ENCODE peak calls at places on chromosome 19, in four cellular contexts. S is PC-9, K is cardiac fibroblast, B is gastrocnemius medialis. C is an unnamed sample.
A peak's percentile ranks its signal among the peaks of the same experiment; 100 is the strongest.

GRCh38 chr19:19552811-19553210 is 14.7 kb downstream of the CILP2 start:
- DNase-seq in S (no peak), B (no peak), K (peak; percentile 34), C (no peak)

GRCh38 chr19:38665950-38666661 is 18.7 kb downstream of the ACTN4 start:
- DNase-seq in K (peak; percentile 89), B (peak; percentile 54), S (peak; percentile 69), C (no peak)

GRCh38 chr19:12721656-12722565 is 1.8 kb downstream of the TNPO2 start:
- DNase-seq in S (peak; percentile 52), B (peak; percentile 34), K (peak; percentile 90), C (peak; percentile 41)

GRCh38 chr19:2097330-2098327 is 914 bp downstream of the IZUMO4 start:
- DNase-seq in S (no peak), K (no peak), B (no peak), C (no peak)

GRCh38 chr19:29881386-29881785 is 60.7 kb upstream of the URI1 start:
- DNase-seq in S (no peak), K (no peak), B (no peak), C (no peak)

GRCh38 chr19:1945899-1946298 is 4.9 kb downstream of the CSNK1G2 start:
- DNase-seq in K (peak; percentile 22), B (no peak), S (no peak), C (no peak)

GRCh38 chr19:2529473-2529918 is 53.6 kb downstream of the GADD45B start:
- DNase-seq in B (peak; percentile 64), S (peak; percentile 99), K (peak; percentile 77), C (no peak)

GRCh38 chr19:19185853-19186728 is 5.9 kb downstream of the BORCS8 start:
- DNase-seq in K (peak; percentile 51), B (no peak), S (peak; percentile 53), C (peak; percentile 56)

GRCh38 chr19:46579286-46579944 is 21.7 kb upstream of the CALM3 start:
- DNase-seq in B (no peak), K (no peak), S (no peak), C (no peak)

GRCh38 chr19:10566658-10567410 is 1.0 kb upstream of the KRI1 start:
- DNase-seq in S (no peak), K (no peak), B (no peak), C (no peak)

GRCh38 chr19:45117666-45118065 is 24.7 kb downstream of the PPP1R37 start:
- DNase-seq in K (no peak), S (no peak), B (no peak), C (peak; percentile 15)

GRCh38 chr19:45251452-45252354 is 632 bp downstream of the MARK4 start:
- DNase-seq in S (no peak), K (peak; percentile 35), B (no peak), C (no peak)

GRCh38 chr19:48329167-48329891 is 4.0 kb downstream of the EMP3 start:
- DNase-seq in B (no peak), K (peak; percentile 46), S (no peak), C (no peak)

GRCh38 chr19:48332351-48332661 is 7.0 kb downstream of the EMP3 start:
- DNase-seq in S (no peak), B (no peak), K (no peak), C (no peak)

GRCh38 chr19:48332662-48333466 is 7.5 kb downstream of the EMP3 start:
- DNase-seq in S (peak; percentile 100), K (peak; percentile 98), B (peak; percentile 85), C (peak; percentile 100)

GRCh38 chr19:48330012-48330681 is 4.8 kb downstream of the EMP3 start:
- DNase-seq in B (peak; percentile 17), K (no peak), S (no peak), C (peak; percentile 94)

GRCh38 chr19:48333467-48334384 is 8.4 kb downstream of the EMP3 start:
- DNase-seq in K (peak; percentile 96), B (peak; percentile 60), S (peak; percentile 87), C (peak; percentile 91)
- H3K4me3 ChIP-seq in K (peak overlapping the region; percentile 51), B (peak overlapping the region; percentile 52), S (peak overlapping the region; percentile 55), C (peak overlapping the region; percentile 85)

GRCh38 chr19:49710372-49710951 is 19.5 kb downstream of the CPT1C start:
- DNase-seq in S (no peak), K (peak; percentile 42), B (no peak), C (no peak)

GRCh38 chr19:49716154-49716553 is 25.2 kb downstream of the CPT1C start:
- DNase-seq in K (peak; percentile 11), B (no peak), S (no peak), C (no peak)

GRCh38 chr19:49713236-49713845 is 22.4 kb downstream of the CPT1C start:
- DNase-seq in B (no peak), S (peak; percentile 82), K (no peak), C (no peak)

DNA sequence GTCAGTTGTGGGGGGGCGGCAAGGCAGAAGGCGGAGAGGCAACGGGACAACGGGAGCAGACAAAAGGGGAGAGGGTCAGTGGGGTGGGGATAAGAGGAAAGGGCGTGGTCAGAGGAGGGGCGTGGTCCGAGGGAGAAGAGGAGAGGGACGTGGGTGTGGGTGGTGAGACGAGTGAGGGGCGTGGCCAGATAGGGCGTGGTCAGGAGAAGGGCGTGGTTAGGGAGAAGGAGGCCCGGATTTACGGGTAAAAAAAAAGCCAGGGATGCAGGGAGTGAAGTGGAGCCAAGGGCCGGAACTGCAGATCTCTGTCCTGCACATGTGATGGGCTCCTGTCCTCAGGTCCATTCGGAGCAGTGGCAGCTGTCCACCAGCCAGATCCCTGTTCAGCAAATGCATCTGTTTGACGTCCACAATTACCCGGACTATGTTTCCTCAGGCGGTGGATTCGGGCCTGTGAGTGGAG is 21.5 kb downstream of the CPT1C start:
- DNase-seq in K (peak; percentile 81), B (peak; percentile 25), S (peak; percentile 53), C (peak; percentile 14)
- H3K4me3 ChIP-seq in K (peak overlapping the region; percentile 21), B (no peak overlapping the region), S (no peak overlapping the region), C (no peak overlapping the region)

DNA sequence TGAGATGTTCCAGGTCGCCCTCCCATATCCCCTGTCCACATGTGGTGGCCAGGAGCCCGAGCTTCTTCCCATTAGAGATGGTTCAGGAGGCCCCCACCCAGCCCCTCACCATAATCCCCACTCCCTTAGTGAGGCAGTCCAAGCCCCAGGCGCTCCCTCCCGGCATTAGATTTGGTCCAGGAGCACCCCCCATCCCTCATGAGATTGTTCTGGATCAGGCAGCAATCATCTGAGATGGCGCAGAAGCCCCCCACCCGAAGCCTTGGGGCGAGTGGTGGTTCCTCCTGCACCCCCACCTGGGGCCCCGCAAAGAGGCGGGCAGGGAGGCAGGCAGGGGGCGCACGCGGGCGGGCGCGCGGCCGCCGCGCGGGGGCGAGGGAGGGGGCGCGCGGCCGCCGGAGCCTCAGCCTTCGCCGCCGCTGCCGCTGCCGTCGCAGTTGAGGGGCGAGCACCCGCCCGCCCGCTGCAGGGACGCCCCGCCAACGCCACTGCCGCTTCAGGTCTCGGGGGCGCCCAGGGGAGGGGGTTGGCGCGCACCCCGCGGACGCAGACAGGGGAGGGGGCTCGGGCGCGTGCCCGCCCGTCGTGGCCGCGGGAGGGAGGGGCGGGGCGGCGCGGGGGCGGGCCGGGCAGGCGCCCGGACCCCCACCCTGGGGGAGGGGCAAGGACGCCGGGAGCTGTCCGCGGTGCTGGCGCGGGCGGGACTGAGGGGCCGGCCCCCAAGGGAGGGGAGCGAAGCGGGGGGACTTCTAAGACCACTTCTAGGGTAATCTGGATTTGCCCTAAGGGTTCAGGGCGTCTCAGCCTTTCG is 46.4 kb upstream of the SHKBP1 start:
- DNase-seq in S (no peak), B (no peak), K (no peak), C (no peak)
- H3K4me3 ChIP-seq in S (no peak overlapping the region), B (peak overlapping the region; percentile 59), K (no peak overlapping the region), C (peak overlapping the region; percentile 38)

DNA sequence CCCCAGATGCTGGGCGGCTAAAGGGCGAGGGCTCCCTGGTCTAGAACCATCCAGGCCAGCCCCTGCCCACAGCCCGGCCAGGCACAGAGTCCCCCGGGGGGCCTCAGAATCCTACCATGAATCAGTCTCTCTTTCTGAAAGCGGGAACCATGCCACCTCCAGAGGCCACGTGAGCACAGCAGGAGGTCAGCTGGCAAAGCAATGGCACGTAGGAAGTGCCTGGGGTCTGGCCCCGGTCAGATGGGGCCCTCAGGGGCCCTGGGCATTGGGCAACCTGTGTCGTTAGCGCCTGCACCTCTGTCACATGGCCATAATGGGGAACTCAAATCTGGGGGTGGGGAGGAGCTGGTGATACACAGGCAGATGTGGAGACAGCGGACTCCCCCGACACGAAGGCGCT is 8.8 kb downstream of the MFSD12 start:
- DNase-seq in B (no peak), S (no peak), K (no peak), C (no peak)
- H3K4me3 ChIP-seq in B (no peak overlapping the region), S (no peak overlapping the region), K (no peak overlapping the region), C (no peak overlapping the region)

DNA sequence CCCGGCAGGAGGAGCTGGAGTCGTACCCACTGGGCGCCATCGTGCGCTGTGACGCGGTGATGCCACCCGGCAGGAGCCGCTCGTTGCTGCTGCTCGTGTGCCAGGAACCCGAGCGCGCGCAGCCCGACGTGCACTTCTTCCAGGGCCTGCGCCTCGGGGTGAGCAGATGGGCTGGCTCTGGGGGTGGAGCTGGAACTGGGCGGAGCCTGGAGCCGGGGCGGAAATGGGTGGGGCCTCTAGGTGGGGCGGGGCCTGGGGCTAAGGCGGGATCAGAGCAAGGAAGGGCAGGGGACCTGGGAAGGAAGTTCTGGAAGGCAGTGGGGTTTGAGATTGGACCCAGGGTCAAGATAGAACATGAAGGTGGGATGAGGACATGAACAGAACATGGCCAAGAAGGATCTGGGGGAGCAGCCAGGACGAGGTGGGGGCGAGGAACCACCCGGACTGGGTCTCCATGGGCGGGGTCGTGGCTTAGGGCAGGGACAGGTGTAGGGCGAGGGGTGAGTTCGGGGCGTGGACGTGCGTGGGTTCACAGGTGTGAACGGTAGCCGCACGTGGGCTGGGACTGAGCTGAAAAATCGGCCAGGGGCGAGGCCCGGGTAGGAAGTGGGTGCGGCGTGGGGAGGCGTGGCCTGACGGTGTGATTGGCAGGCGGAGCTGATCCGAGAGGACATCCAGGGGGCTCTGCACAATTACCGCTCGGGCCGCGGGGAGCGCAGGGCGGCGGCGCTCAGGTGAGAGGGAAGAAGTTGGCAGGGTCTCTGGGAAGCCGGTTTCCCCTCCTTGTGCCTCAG is 4.6 kb downstream of the EPS8L1 start:
- DNase-seq in S (no peak), K (peak; percentile 64), B (no peak), C (peak; percentile 82)
- H3K4me3 ChIP-seq in S (no peak overlapping the region), K (peak overlapping the region; percentile 56), B (peak overlapping the region; percentile 52), C (peak overlapping the region; percentile 61)

DNA sequence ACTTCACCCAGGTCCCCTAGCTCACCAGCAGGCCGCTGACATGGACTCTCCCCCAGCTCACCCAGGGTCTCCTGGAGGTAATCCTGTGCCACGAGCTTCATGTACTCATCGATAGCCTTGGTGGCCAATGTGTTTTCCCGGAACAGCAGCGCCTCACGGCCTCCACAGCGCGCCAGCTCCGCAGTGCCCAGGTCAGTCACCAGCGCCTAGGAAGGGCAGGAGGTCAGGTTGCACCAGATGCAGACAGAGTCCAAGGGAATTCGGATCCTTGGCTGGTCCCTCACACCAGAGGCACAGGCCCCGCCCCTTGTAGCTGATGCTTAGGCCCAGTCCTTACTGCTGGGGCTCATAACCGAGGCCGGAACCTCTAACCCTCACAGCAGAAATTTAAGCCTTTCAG is 6.7 kb upstream of the WIZ start:
- DNase-seq in S (no peak), B (no peak), K (no peak), C (no peak)
- H3K4me3 ChIP-seq in S (no peak overlapping the region), B (no peak overlapping the region), K (no peak overlapping the region), C (no peak overlapping the region)

GRCh38 chr19:50798943-50799851 is 9.0 kb downstream of the ACP4 start:
- DNase-seq in S (no peak), B (no peak), K (no peak), C (no peak)
- H3K4me3 ChIP-seq in S (no peak overlapping the region), B (no peak overlapping the region), K (no peak overlapping the region), C (no peak overlapping the region)